ENCODE peak calls at places on chromosome X, in eight cellular contexts. One of them, this sample, is unnamed.

GRCh38 chrX:10168226-10168625 is 11.5 kb downstream of the CLCN4 start:
- DNase-seq in T-helper 1 cell: no peak
- DNase-seq in LHCN-M2: no peak
- DNase-seq in activated CD4-positive, alpha-beta T cell treated with anti-CD3 and anti-CD28 coated beads, Interleukin-2, amount 50 U/mL, for 48 hours: no peak
- DNase-seq in tibial artery: no peak
- DNase-seq in activated naive CD8-positive, alpha-beta T cell treated with anti-CD3 and anti-CD28 coated beads, Interleukin-2, amount 50 U/mL, for 24 hours: no peak
- DNase-seq in lung: no peak
- DNase-seq in ACHN: no peak
- DNase-seq in this sample: no peak

GRCh38 chrX:146109362-146109761 is 291.7 kb downstream of the SLITRK2 start:
- DNase-seq in T-helper 1 cell: no peak
- DNase-seq in LHCN-M2: no peak
- DNase-seq in activated CD4-positive, alpha-beta T cell treated with anti-CD3 and anti-CD28 coated beads, Interleukin-2, amount 50 U/mL, for 48 hours: no peak
- DNase-seq in tibial artery: no peak
- DNase-seq in activated naive CD8-positive, alpha-beta T cell treated with anti-CD3 and anti-CD28 coated beads, Interleukin-2, amount 50 U/mL, for 24 hours: no peak
- DNase-seq in lung: no peak
- DNase-seq in ACHN: no peak
- DNase-seq in this sample: no peak

GRCh38 chrX:136714626-136715599 is 65.8 kb downstream of the ARHGEF6 start:
- DNase-seq in T-helper 1 cell: peak
- DNase-seq in LHCN-M2: no peak
- DNase-seq in activated CD4-positive, alpha-beta T cell treated with anti-CD3 and anti-CD28 coated beads, Interleukin-2, amount 50 U/mL, for 48 hours: no peak
- DNase-seq in tibial artery: no peak
- DNase-seq in activated naive CD8-positive, alpha-beta T cell treated with anti-CD3 and anti-CD28 coated beads, Interleukin-2, amount 50 U/mL, for 24 hours: no peak
- DNase-seq in lung: no peak
- DNase-seq in ACHN: no peak
- DNase-seq in this sample: no peak

GRCh38 chrX:27583976-27584375 is 6.2 kb upstream of the DCAF8L2 start:
- DNase-seq in T-helper 1 cell: no peak
- DNase-seq in LHCN-M2: no peak
- DNase-seq in activated CD4-positive, alpha-beta T cell treated with anti-CD3 and anti-CD28 coated beads, Interleukin-2, amount 50 U/mL, for 48 hours: no peak
- DNase-seq in tibial artery: no peak
- DNase-seq in activated naive CD8-positive, alpha-beta T cell treated with anti-CD3 and anti-CD28 coated beads, Interleukin-2, amount 50 U/mL, for 24 hours: no peak
- DNase-seq in lung: no peak
- DNase-seq in ACHN: no peak
- DNase-seq in this sample: no peak

GRCh38 chrX:43493751-43494150 is 162.3 kb upstream of the MAOA start:
- DNase-seq in T-helper 1 cell: no peak
- DNase-seq in LHCN-M2: no peak
- DNase-seq in activated CD4-positive, alpha-beta T cell treated with anti-CD3 and anti-CD28 coated beads, Interleukin-2, amount 50 U/mL, for 48 hours: no peak
- DNase-seq in tibial artery: no peak
- DNase-seq in activated naive CD8-positive, alpha-beta T cell treated with anti-CD3 and anti-CD28 coated beads, Interleukin-2, amount 50 U/mL, for 24 hours: no peak
- DNase-seq in lung: no peak
- DNase-seq in ACHN: no peak
- DNase-seq in this sample: no peak

GRCh38 chrX:108735087-108735679 is 1.2 kb downstream of the IRS4 start:
- DNase-seq in T-helper 1 cell: no peak
- DNase-seq in LHCN-M2: no peak
- DNase-seq in activated CD4-positive, alpha-beta T cell treated with anti-CD3 and anti-CD28 coated beads, Interleukin-2, amount 50 U/mL, for 48 hours: no peak
- DNase-seq in tibial artery: no peak
- DNase-seq in activated naive CD8-positive, alpha-beta T cell treated with anti-CD3 and anti-CD28 coated beads, Interleukin-2, amount 50 U/mL, for 24 hours: no peak
- DNase-seq in lung: no peak
- DNase-seq in ACHN: no peak
- DNase-seq in this sample: no peak

GRCh38 chrX:1391370-1391706 is 575 bp downstream of the SLC25A6 start:
- DNase-seq in T-helper 1 cell: peak
- DNase-seq in LHCN-M2: no peak
- DNase-seq in activated CD4-positive, alpha-beta T cell treated with anti-CD3 and anti-CD28 coated beads, Interleukin-2, amount 50 U/mL, for 48 hours: no peak
- DNase-seq in tibial artery: no peak
- DNase-seq in activated naive CD8-positive, alpha-beta T cell treated with anti-CD3 and anti-CD28 coated beads, Interleukin-2, amount 50 U/mL, for 24 hours: peak
- DNase-seq in lung: no peak
- DNase-seq in ACHN: no peak
- DNase-seq in this sample: no peak

GRCh38 chrX:38699116-38699515 is 102.1 kb upstream of the MID1IP1 start:
- DNase-seq in T-helper 1 cell: no peak
- DNase-seq in LHCN-M2: peak
- DNase-seq in activated CD4-positive, alpha-beta T cell treated with anti-CD3 and anti-CD28 coated beads, Interleukin-2, amount 50 U/mL, for 48 hours: no peak
- DNase-seq in tibial artery: no peak
- DNase-seq in activated naive CD8-positive, alpha-beta T cell treated with anti-CD3 and anti-CD28 coated beads, Interleukin-2, amount 50 U/mL, for 24 hours: no peak
- DNase-seq in lung: no peak
- DNase-seq in ACHN: no peak
- DNase-seq in this sample: no peak

GRCh38 chrX:41621236-41621651 is 67.5 kb upstream of the GPR34 start:
- DNase-seq in T-helper 1 cell: no peak
- DNase-seq in LHCN-M2: peak
- DNase-seq in activated CD4-positive, alpha-beta T cell treated with anti-CD3 and anti-CD28 coated beads, Interleukin-2, amount 50 U/mL, for 48 hours: no peak
- DNase-seq in tibial artery: no peak
- DNase-seq in activated naive CD8-positive, alpha-beta T cell treated with anti-CD3 and anti-CD28 coated beads, Interleukin-2, amount 50 U/mL, for 24 hours: no peak
- DNase-seq in lung: no peak
- DNase-seq in ACHN: peak
- DNase-seq in this sample: no peak

GRCh38 chrX:79231662-79232061 is 87.2 kb downstream of the GPR174 start:
- DNase-seq in T-helper 1 cell: no peak
- DNase-seq in LHCN-M2: no peak
- DNase-seq in activated CD4-positive, alpha-beta T cell treated with anti-CD3 and anti-CD28 coated beads, Interleukin-2, amount 50 U/mL, for 48 hours: no peak
- DNase-seq in tibial artery: no peak
- DNase-seq in activated naive CD8-positive, alpha-beta T cell treated with anti-CD3 and anti-CD28 coated beads, Interleukin-2, amount 50 U/mL, for 24 hours: no peak
- DNase-seq in lung: no peak
- DNase-seq in ACHN: no peak
- DNase-seq in this sample: no peak

GRCh38 chrX:151790421-151791160 is 56.0 kb downstream of the CNGA2 start:
- DNase-seq in T-helper 1 cell: no peak
- DNase-seq in LHCN-M2: no peak
- DNase-seq in activated CD4-positive, alpha-beta T cell treated with anti-CD3 and anti-CD28 coated beads, Interleukin-2, amount 50 U/mL, for 48 hours: no peak
- DNase-seq in tibial artery: no peak
- DNase-seq in activated naive CD8-positive, alpha-beta T cell treated with anti-CD3 and anti-CD28 coated beads, Interleukin-2, amount 50 U/mL, for 24 hours: no peak
- DNase-seq in lung: no peak
- DNase-seq in ACHN: no peak
- DNase-seq in this sample: no peak

GRCh38 chrX:23699636-23700194 is 32.4 kb downstream of the PRDX4 start:
- DNase-seq in T-helper 1 cell: no peak
- DNase-seq in LHCN-M2: no peak
- DNase-seq in activated CD4-positive, alpha-beta T cell treated with anti-CD3 and anti-CD28 coated beads, Interleukin-2, amount 50 U/mL, for 48 hours: no peak
- DNase-seq in tibial artery: peak
- DNase-seq in activated naive CD8-positive, alpha-beta T cell treated with anti-CD3 and anti-CD28 coated beads, Interleukin-2, amount 50 U/mL, for 24 hours: peak
- DNase-seq in lung: peak
- DNase-seq in ACHN: no peak
- DNase-seq in this sample: no peak

GRCh38 chrX:21986596-21986995 is 45.5 kb upstream of the PHEX start:
- DNase-seq in T-helper 1 cell: no peak
- DNase-seq in LHCN-M2: no peak
- DNase-seq in activated CD4-positive, alpha-beta T cell treated with anti-CD3 and anti-CD28 coated beads, Interleukin-2, amount 50 U/mL, for 48 hours: no peak
- DNase-seq in tibial artery: no peak
- DNase-seq in activated naive CD8-positive, alpha-beta T cell treated with anti-CD3 and anti-CD28 coated beads, Interleukin-2, amount 50 U/mL, for 24 hours: no peak
- DNase-seq in lung: no peak
- DNase-seq in ACHN: no peak
- DNase-seq in this sample: no peak

GRCh38 chrX:125507119-125507518 is 187.4 kb downstream of the TEX13C start:
- DNase-seq in T-helper 1 cell: no peak
- DNase-seq in LHCN-M2: no peak
- DNase-seq in activated CD4-positive, alpha-beta T cell treated with anti-CD3 and anti-CD28 coated beads, Interleukin-2, amount 50 U/mL, for 48 hours: no peak
- DNase-seq in tibial artery: no peak
- DNase-seq in activated naive CD8-positive, alpha-beta T cell treated with anti-CD3 and anti-CD28 coated beads, Interleukin-2, amount 50 U/mL, for 24 hours: no peak
- DNase-seq in lung: no peak
- DNase-seq in ACHN: no peak
- DNase-seq in this sample: no peak

GRCh38 chrX:23792861-23793553 is 10.0 kb downstream of the SAT1 start:
- DNase-seq in T-helper 1 cell: no peak
- DNase-seq in LHCN-M2: no peak
- DNase-seq in activated CD4-positive, alpha-beta T cell treated with anti-CD3 and anti-CD28 coated beads, Interleukin-2, amount 50 U/mL, for 48 hours: no peak
- DNase-seq in tibial artery: no peak
- DNase-seq in activated naive CD8-positive, alpha-beta T cell treated with anti-CD3 and anti-CD28 coated beads, Interleukin-2, amount 50 U/mL, for 24 hours: no peak
- DNase-seq in lung: peak
- DNase-seq in ACHN: no peak
- DNase-seq in this sample: peak

GRCh38 chrX:70423937-70424336 is 823 bp downstream of the GDPD2 start:
- DNase-seq in T-helper 1 cell: no peak
- DNase-seq in LHCN-M2: no peak
- DNase-seq in activated CD4-positive, alpha-beta T cell treated with anti-CD3 and anti-CD28 coated beads, Interleukin-2, amount 50 U/mL, for 48 hours: no peak
- DNase-seq in tibial artery: no peak
- DNase-seq in activated naive CD8-positive, alpha-beta T cell treated with anti-CD3 and anti-CD28 coated beads, Interleukin-2, amount 50 U/mL, for 24 hours: no peak
- DNase-seq in lung: no peak
- DNase-seq in ACHN: no peak
- DNase-seq in this sample: no peak

GRCh38 chrX:117936162-117936561 is 180.4 kb downstream of the KLHL13 start:
- DNase-seq in T-helper 1 cell: no peak
- DNase-seq in LHCN-M2: no peak
- DNase-seq in activated CD4-positive, alpha-beta T cell treated with anti-CD3 and anti-CD28 coated beads, Interleukin-2, amount 50 U/mL, for 48 hours: no peak
- DNase-seq in tibial artery: no peak
- DNase-seq in activated naive CD8-positive, alpha-beta T cell treated with anti-CD3 and anti-CD28 coated beads, Interleukin-2, amount 50 U/mL, for 24 hours: no peak
- DNase-seq in lung: no peak
- DNase-seq in ACHN: no peak
- DNase-seq in this sample: no peak

GRCh38 chrX:112941209-112941788 is 100.7 kb upstream of the AMOT start:
- DNase-seq in T-helper 1 cell: no peak
- DNase-seq in LHCN-M2: no peak
- DNase-seq in activated CD4-positive, alpha-beta T cell treated with anti-CD3 and anti-CD28 coated beads, Interleukin-2, amount 50 U/mL, for 48 hours: no peak
- DNase-seq in tibial artery: no peak
- DNase-seq in activated naive CD8-positive, alpha-beta T cell treated with anti-CD3 and anti-CD28 coated beads, Interleukin-2, amount 50 U/mL, for 24 hours: no peak
- DNase-seq in lung: no peak
- DNase-seq in ACHN: peak
- DNase-seq in this sample: no peak

GRCh38 chrX:79065696-79066095 is 78.8 kb upstream of the GPR174 start:
- DNase-seq in T-helper 1 cell: no peak
- DNase-seq in LHCN-M2: no peak
- DNase-seq in activated CD4-positive, alpha-beta T cell treated with anti-CD3 and anti-CD28 coated beads, Interleukin-2, amount 50 U/mL, for 48 hours: no peak
- DNase-seq in tibial artery: no peak
- DNase-seq in activated naive CD8-positive, alpha-beta T cell treated with anti-CD3 and anti-CD28 coated beads, Interleukin-2, amount 50 U/mL, for 24 hours: no peak
- DNase-seq in lung: no peak
- DNase-seq in ACHN: no peak
- DNase-seq in this sample: no peak

GRCh38 chrX:33970028-33970932 is 161.8 kb downstream of the FAM47A start:
- DNase-seq in T-helper 1 cell: no peak
- DNase-seq in LHCN-M2: peak
- DNase-seq in activated CD4-positive, alpha-beta T cell treated with anti-CD3 and anti-CD28 coated beads, Interleukin-2, amount 50 U/mL, for 48 hours: no peak
- DNase-seq in tibial artery: no peak
- DNase-seq in activated naive CD8-positive, alpha-beta T cell treated with anti-CD3 and anti-CD28 coated beads, Interleukin-2, amount 50 U/mL, for 24 hours: no peak
- DNase-seq in lung: no peak
- DNase-seq in ACHN: no peak
- DNase-seq in this sample: no peak

GRCh38 chrX:30589146-30589888 is 11.8 kb upstream of the TASL start:
- DNase-seq in T-helper 1 cell: no peak
- DNase-seq in LHCN-M2: no peak
- DNase-seq in activated CD4-positive, alpha-beta T cell treated with anti-CD3 and anti-CD28 coated beads, Interleukin-2, amount 50 U/mL, for 48 hours: no peak
- DNase-seq in tibial artery: no peak
- DNase-seq in activated naive CD8-positive, alpha-beta T cell treated with anti-CD3 and anti-CD28 coated beads, Interleukin-2, amount 50 U/mL, for 24 hours: no peak
- DNase-seq in lung: no peak
- DNase-seq in ACHN: no peak
- DNase-seq in this sample: no peak

GRCh38 chrX:1182211-1182610 is 30.2 kb downstream of the CRLF2 start:
- DNase-seq in T-helper 1 cell: no peak
- DNase-seq in LHCN-M2: no peak
- DNase-seq in activated CD4-positive, alpha-beta T cell treated with anti-CD3 and anti-CD28 coated beads, Interleukin-2, amount 50 U/mL, for 48 hours: no peak
- DNase-seq in tibial artery: no peak
- DNase-seq in activated naive CD8-positive, alpha-beta T cell treated with anti-CD3 and anti-CD28 coated beads, Interleukin-2, amount 50 U/mL, for 24 hours: no peak
- DNase-seq in lung: no peak
- DNase-seq in ACHN: no peak
- DNase-seq in this sample: no peak

GRCh38 chrX:97384685-97385084 is 501.0 kb downstream of the RPA4 start:
- DNase-seq in T-helper 1 cell: no peak
- DNase-seq in LHCN-M2: no peak
- DNase-seq in activated CD4-positive, alpha-beta T cell treated with anti-CD3 and anti-CD28 coated beads, Interleukin-2, amount 50 U/mL, for 48 hours: no peak
- DNase-seq in tibial artery: no peak
- DNase-seq in activated naive CD8-positive, alpha-beta T cell treated with anti-CD3 and anti-CD28 coated beads, Interleukin-2, amount 50 U/mL, for 24 hours: no peak
- DNase-seq in lung: no peak
- DNase-seq in ACHN: no peak
- DNase-seq in this sample: no peak

GRCh38 chrX:151703487-151703886 is 8.2 kb downstream of the PRRG3 start:
- DNase-seq in T-helper 1 cell: no peak
- DNase-seq in LHCN-M2: no peak
- DNase-seq in activated CD4-positive, alpha-beta T cell treated with anti-CD3 and anti-CD28 coated beads, Interleukin-2, amount 50 U/mL, for 48 hours: no peak
- DNase-seq in tibial artery: no peak
- DNase-seq in activated naive CD8-positive, alpha-beta T cell treated with anti-CD3 and anti-CD28 coated beads, Interleukin-2, amount 50 U/mL, for 24 hours: no peak
- DNase-seq in lung: peak
- DNase-seq in ACHN: no peak
- DNase-seq in this sample: peak

GRCh38 chrX:150459168-150459567 is 96.1 kb downstream of the MAMLD1 start:
- DNase-seq in T-helper 1 cell: peak
- DNase-seq in LHCN-M2: no peak
- DNase-seq in activated CD4-positive, alpha-beta T cell treated with anti-CD3 and anti-CD28 coated beads, Interleukin-2, amount 50 U/mL, for 48 hours: no peak
- DNase-seq in tibial artery: no peak
- DNase-seq in activated naive CD8-positive, alpha-beta T cell treated with anti-CD3 and anti-CD28 coated beads, Interleukin-2, amount 50 U/mL, for 24 hours: no peak
- DNase-seq in lung: no peak
- DNase-seq in ACHN: no peak
- DNase-seq in this sample: no peak

GRCh38 chrX:118603981-118604380 is 108.4 kb downstream of the DOCK11 start:
- DNase-seq in T-helper 1 cell: peak
- DNase-seq in LHCN-M2: peak
- DNase-seq in activated CD4-positive, alpha-beta T cell treated with anti-CD3 and anti-CD28 coated beads, Interleukin-2, amount 50 U/mL, for 48 hours: peak
- DNase-seq in tibial artery: peak
- DNase-seq in activated naive CD8-positive, alpha-beta T cell treated with anti-CD3 and anti-CD28 coated beads, Interleukin-2, amount 50 U/mL, for 24 hours: peak
- DNase-seq in lung: peak
- DNase-seq in ACHN: peak
- DNase-seq in this sample: peak

GRCh38 chrX:31580726-31581125 is 508.9 kb upstream of the FTHL17 start:
- DNase-seq in T-helper 1 cell: no peak
- DNase-seq in LHCN-M2: peak
- DNase-seq in activated CD4-positive, alpha-beta T cell treated with anti-CD3 and anti-CD28 coated beads, Interleukin-2, amount 50 U/mL, for 48 hours: no peak
- DNase-seq in tibial artery: no peak
- DNase-seq in activated naive CD8-positive, alpha-beta T cell treated with anti-CD3 and anti-CD28 coated beads, Interleukin-2, amount 50 U/mL, for 24 hours: no peak
- DNase-seq in lung: no peak
- DNase-seq in ACHN: peak
- DNase-seq in this sample: no peak

GRCh38 chrX:20056704-20057103 is 60.0 kb downstream of the MAP7D2 start:
- DNase-seq in T-helper 1 cell: no peak
- DNase-seq in LHCN-M2: no peak
- DNase-seq in activated CD4-positive, alpha-beta T cell treated with anti-CD3 and anti-CD28 coated beads, Interleukin-2, amount 50 U/mL, for 48 hours: no peak
- DNase-seq in tibial artery: no peak
- DNase-seq in activated naive CD8-positive, alpha-beta T cell treated with anti-CD3 and anti-CD28 coated beads, Interleukin-2, amount 50 U/mL, for 24 hours: no peak
- DNase-seq in lung: no peak
- DNase-seq in ACHN: peak
- DNase-seq in this sample: no peak

GRCh38 chrX:70117738-70118137 is 15.5 kb upstream of the IGBP1 start:
- DNase-seq in T-helper 1 cell: no peak
- DNase-seq in LHCN-M2: no peak
- DNase-seq in activated CD4-positive, alpha-beta T cell treated with anti-CD3 and anti-CD28 coated beads, Interleukin-2, amount 50 U/mL, for 48 hours: no peak
- DNase-seq in tibial artery: no peak
- DNase-seq in activated naive CD8-positive, alpha-beta T cell treated with anti-CD3 and anti-CD28 coated beads, Interleukin-2, amount 50 U/mL, for 24 hours: no peak
- DNase-seq in lung: no peak
- DNase-seq in ACHN: no peak
- DNase-seq in this sample: no peak